ENCODE peak calls at places on chromosomes 7 and 10, in seven cellular contexts. One of them, this sample, is unnamed.

GRCh38 chr7:123210986-123211385 is 11.2 kb upstream of the SLC13A1 start:
- DNase-seq in frontal cortex: no peak
- DNase-seq in WERI-Rb-1: no peak
- DNase-seq in AG08396: no peak
- DNase-seq in GM04504: no peak
- DNase-seq in substantia nigra: no peak
- DNase-seq in upper lobe of right lung: no peak
- DNase-seq in this sample: no peak

GRCh38 chr10:84214612-84215235 is 10.6 kb downstream of the LRIT2 start:
- DNase-seq in upper lobe of right lung: no peak
- DNase-seq in AG08396: no peak
- DNase-seq in frontal cortex: no peak
- DNase-seq in WERI-Rb-1: peak
- DNase-seq in substantia nigra: no peak
- DNase-seq in GM04504: no peak
- DNase-seq in this sample: no peak

GRCh38 chr10:24873281-24873683 is 79.1 kb downstream of the PRTFDC1 start:
- DNase-seq in substantia nigra: no peak
- DNase-seq in GM04504: peak
- DNase-seq in AG08396: peak
- DNase-seq in upper lobe of right lung: no peak
- DNase-seq in frontal cortex: no peak
- DNase-seq in WERI-Rb-1: peak
- DNase-seq in this sample: no peak

GRCh38 chr10:110641256-110641655 is 2.9 kb upstream of the RBM20 start:
- DNase-seq in WERI-Rb-1: peak
- DNase-seq in AG08396: no peak
- DNase-seq in frontal cortex: no peak
- DNase-seq in upper lobe of right lung: no peak
- DNase-seq in GM04504: no peak
- DNase-seq in substantia nigra: no peak
- DNase-seq in this sample: no peak

GRCh38 chr10:21517134-21517982 is 8.1 kb downstream of the SKIDA1 start:
- DNase-seq in AG08396: peak
- DNase-seq in substantia nigra: no peak
- DNase-seq in frontal cortex: no peak
- DNase-seq in upper lobe of right lung: peak
- DNase-seq in GM04504: no peak
- DNase-seq in WERI-Rb-1: no peak
- DNase-seq in this sample: no peak

GRCh38 chr7:7109934-7110333 is 72.4 kb upstream of the C1GALT1 start:
- DNase-seq in WERI-Rb-1: no peak
- DNase-seq in frontal cortex: no peak
- DNase-seq in substantia nigra: no peak
- DNase-seq in upper lobe of right lung: no peak
- DNase-seq in AG08396: no peak
- DNase-seq in GM04504: no peak
- DNase-seq in this sample: no peak

GRCh38 chr10:14385591-14386201 is 55.0 kb upstream of the FRMD4A start:
- DNase-seq in GM04504: no peak
- DNase-seq in WERI-Rb-1: no peak
- DNase-seq in AG08396: no peak
- DNase-seq in upper lobe of right lung: no peak
- DNase-seq in substantia nigra: no peak
- DNase-seq in frontal cortex: no peak
- DNase-seq in this sample: no peak

GRCh38 chr10:62270020-62270419 is 1.4 kb upstream of the RTKN2 start:
- DNase-seq in frontal cortex: no peak
- DNase-seq in AG08396: no peak
- DNase-seq in WERI-Rb-1: no peak
- DNase-seq in GM04504: no peak
- DNase-seq in upper lobe of right lung: no peak
- DNase-seq in substantia nigra: no peak
- DNase-seq in this sample: no peak

GRCh38 chr7:115208710-115209540 is 287.0 kb downstream of the MDFIC start:
- DNase-seq in AG08396: no peak
- DNase-seq in frontal cortex: no peak
- DNase-seq in WERI-Rb-1: peak
- DNase-seq in upper lobe of right lung: no peak
- DNase-seq in GM04504: no peak
- DNase-seq in substantia nigra: no peak
- DNase-seq in this sample: no peak

GRCh38 chr7:123995617-123996326 is 37.1 kb downstream of the TMEM229A start:
- DNase-seq in substantia nigra: no peak
- DNase-seq in upper lobe of right lung: no peak
- DNase-seq in frontal cortex: no peak
- DNase-seq in WERI-Rb-1: no peak
- DNase-seq in GM04504: no peak
- DNase-seq in AG08396: no peak
- DNase-seq in this sample: no peak

GRCh38 chr7:151717415-151717814 is 159.5 kb downstream of the PRKAG2 start:
- DNase-seq in upper lobe of right lung: peak
- DNase-seq in frontal cortex: no peak
- DNase-seq in GM04504: no peak
- DNase-seq in substantia nigra: no peak
- DNase-seq in AG08396: no peak
- DNase-seq in WERI-Rb-1: no peak
- DNase-seq in this sample: no peak

GRCh38 chr7:28297821-28298439 is 114.4 kb upstream of the CREB5 start:
- DNase-seq in WERI-Rb-1: no peak
- DNase-seq in upper lobe of right lung: no peak
- DNase-seq in GM04504: no peak
- DNase-seq in AG08396: no peak
- DNase-seq in frontal cortex: no peak
- DNase-seq in substantia nigra: no peak
- DNase-seq in this sample: no peak

GRCh38 chr10:13422800-13423199 is 74.7 kb upstream of the SEPHS1 start:
- DNase-seq in substantia nigra: no peak
- DNase-seq in WERI-Rb-1: no peak
- DNase-seq in upper lobe of right lung: no peak
- DNase-seq in frontal cortex: no peak
- DNase-seq in AG08396: no peak
- DNase-seq in GM04504: no peak
- DNase-seq in this sample: no peak